ENCODE peak calls at places on chromosomes 4 and X, in ten cellular contexts. E is breast epithelium, B is keratinocyte, F is heart left ventricle, K is testis, Y is cardiac muscle cell, D is BJ, Q is colonic mucosa, X is tibial artery, J is K562. G is an unnamed sample. For H3K36me3, the result is how much of the 10 kb centered on the place peaks cover.

GRCh38 chrX:132118361-132118760 is 9.5 kb downstream of the FRMD7 start:
- DNase-seq in E (no peak), B (no peak), F (no peak), K (no peak), Y (no peak), D (no peak), Q (no peak), X (no peak), J (peak), G (no peak)

GRCh38 chr4:61693520-61693919 is 493.4 kb downstream of the ADGRL3 start:
- DNase-seq in E (no peak), B (no peak), F (no peak), K (no peak), Y (no peak), D (no peak), Q (no peak), X (no peak), J (no peak), G (no peak)

GRCh38 chr4:139153411-139154133 is 23.4 kb downstream of the ELF2 start:
- DNase-seq in E (no peak), B (no peak), F (no peak), K (no peak), Y (no peak), D (no peak), Q (no peak), X (no peak), J (no peak), G (no peak)

GRCh38 chr4:48967626-48968025 is 18.4 kb upstream of the CWH43 start:
- DNase-seq in E (no peak), B (no peak), F (no peak), K (no peak), Y (no peak), D (no peak), Q (no peak), X (no peak), J (no peak), G (no peak)

GRCh38 chrX:11759461-11760311 is 1.6 kb downstream of the MSL3 start:
- DNase-seq in E (peak), B (peak), F (peak), K (peak), Y (peak), D (peak), Q (peak), X (peak), J (peak), G (peak)

GRCh38 chr4:68463796-68464195 is 16.5 kb downstream of the TMPRSS11E start:
- DNase-seq in E (no peak), B (peak), F (no peak), K (no peak), Y (no peak), D (no peak), Q (no peak), X (no peak), J (no peak), G (no peak)

GRCh38 chr4:19134685-19135084 is 1113.1 kb upstream of the LCORL start:
- DNase-seq in E (no peak), B (no peak), F (no peak), K (no peak), Y (no peak), D (no peak), Q (no peak), X (no peak), J (no peak), G (no peak)

GRCh38 chr4:165345663-165346417 is 18.4 kb downstream of the MSMO1 start:
- DNase-seq in E (no peak), B (no peak), F (no peak), K (no peak), Y (peak), D (no peak), Q (no peak), X (no peak), J (no peak), G (no peak)

GRCh38 chrX:41381685-41382084 is 47.7 kb downstream of the DDX3X start:
- DNase-seq in E (no peak), B (no peak), F (no peak), K (peak), Y (peak), D (peak), Q (peak), X (peak), J (peak), G (peak)

DNA sequence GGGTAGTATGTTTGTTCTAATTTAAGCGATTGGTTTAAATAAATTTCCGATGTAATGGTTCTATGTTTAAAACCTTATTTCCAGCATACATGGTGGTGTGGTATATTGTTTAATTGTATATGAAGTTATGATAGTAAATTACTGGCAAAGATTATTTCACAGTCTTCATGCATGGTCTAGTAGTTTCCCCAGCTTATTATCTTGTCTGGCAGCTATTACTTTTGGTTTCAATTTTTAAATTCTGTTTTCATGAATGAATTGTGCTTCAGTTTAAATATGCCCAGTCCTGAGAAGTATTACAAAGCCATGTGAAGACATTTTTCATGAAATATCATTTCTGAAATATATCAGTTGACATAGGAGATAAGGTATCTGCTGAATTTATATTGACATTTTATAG is 6.3 kb downstream of the ALG13 start:
- DNase-seq in E (no peak), B (no peak), F (no peak), K (no peak), Y (no peak), D (no peak), Q (no peak), X (no peak), J (no peak), G (no peak)
- H3K36me3 ChIP-seq in E (under half), B (under half), F (half or more), K (under half), Y (under half), D (under half), Q (under half), X (under half), J (half or more), G (under half)

DNA sequence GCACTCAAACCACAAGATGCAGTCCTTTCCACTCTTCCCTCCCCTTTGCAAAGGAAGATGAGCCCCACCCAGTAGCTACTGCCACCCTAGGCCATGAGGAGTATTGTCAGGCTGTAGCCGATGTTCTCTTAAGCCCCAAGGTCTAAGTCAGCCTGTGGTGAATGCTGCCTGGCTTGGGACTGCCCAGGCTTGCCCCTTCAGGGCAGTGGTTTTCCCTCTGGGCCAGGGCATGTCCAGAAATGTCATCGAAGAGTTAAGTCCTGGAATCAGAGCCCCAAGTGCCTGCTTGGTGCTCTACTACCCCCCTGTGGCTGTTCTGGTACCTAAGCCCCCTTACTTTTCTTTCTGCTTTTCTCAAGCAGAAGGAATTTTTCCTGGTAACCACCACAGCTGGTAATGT is 11.8 kb upstream of the PGK1 start:
- DNase-seq in E (no peak), B (peak), F (no peak), K (no peak), Y (peak), D (peak), Q (no peak), X (no peak), J (peak), G (no peak)
- TF ChIP-seq CTCF in E (no peak), B (peak), F (peak), K (no peak), Y (peak), D (peak), Q (no peak), X (no peak), J (peak), G (peak)

GRCh38 chr4:10438924-10439323 is 18.3 kb downstream of the ZNF518B start:
- DNase-seq in E (no peak), B (no peak), F (no peak), K (no peak), Y (no peak), D (no peak), Q (no peak), X (no peak), J (no peak), G (no peak)

GRCh38 chr4:10437735-10438134 is 19.5 kb downstream of the ZNF518B start:
- DNase-seq in E (no peak), B (no peak), F (no peak), K (no peak), Y (no peak), D (no peak), Q (no peak), X (no peak), J (no peak), G (no peak)

GRCh38 chr4:10441512-10441911 is 15.7 kb downstream of the ZNF518B start:
- DNase-seq in E (no peak), B (no peak), F (no peak), K (no peak), Y (no peak), D (no peak), Q (no peak), X (no peak), J (peak), G (no peak)

DNA sequence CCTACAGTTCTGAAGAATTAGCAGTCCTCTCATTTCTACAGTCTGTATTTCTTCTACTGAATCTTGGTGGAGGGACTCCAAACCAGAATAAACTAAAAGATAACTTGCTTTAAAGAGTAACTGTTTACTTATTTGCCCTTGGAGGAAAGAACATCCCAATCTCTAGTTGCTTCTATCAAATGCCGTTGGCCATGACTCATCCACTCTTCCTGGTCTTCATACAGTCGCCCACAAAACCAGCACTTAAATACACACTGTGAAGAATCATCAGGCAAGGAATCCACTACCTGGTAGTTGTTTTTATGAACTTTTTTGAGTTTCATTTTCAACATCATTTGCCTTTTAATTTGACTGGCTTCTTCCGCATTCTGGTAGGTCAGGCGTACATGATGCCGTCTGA is 14.2 kb downstream of the ZNF518B start:
- DNase-seq in E (no peak), B (no peak), F (no peak), K (no peak), Y (peak), D (no peak), Q (no peak), X (no peak), J (peak), G (no peak)
- H3K36me3 ChIP-seq in E (under half), B (under half), F (under half), K (under half), Y (under half), D (under half), Q (under half), X (under half), J (under half), G (under half)

GRCh38 chr4:25795566-25796454 is 67.0 kb downstream of the SEL1L3 start:
- DNase-seq in E (no peak), B (no peak), F (no peak), K (peak), Y (peak), D (peak), Q (no peak), X (no peak), J (no peak), G (peak)
- TF ChIP-seq CTCF in E (no peak), B (no peak), F (no peak), K (no peak), Y (no peak), D (peak), Q (no peak), X (no peak), J (no peak), G (no peak)

DNA sequence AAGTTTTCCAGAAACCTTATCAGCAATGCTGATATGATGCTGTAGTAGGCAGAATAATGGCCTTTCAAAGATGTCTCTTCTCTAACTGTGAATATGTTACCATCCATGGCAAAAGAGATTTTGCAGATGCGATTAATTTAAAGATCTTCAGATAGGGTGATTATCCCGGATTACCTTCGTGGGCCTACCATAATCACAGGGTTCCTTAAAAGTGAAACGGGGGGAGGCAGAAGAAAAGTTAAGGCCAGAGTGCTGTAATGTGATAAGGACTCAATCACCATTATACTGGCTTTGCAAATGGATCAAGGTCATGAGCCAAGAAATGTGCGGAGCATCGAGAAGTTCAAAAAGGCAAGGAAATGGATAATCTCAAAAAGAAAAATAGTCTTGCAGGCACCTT is 459.6 kb downstream of the CCSER1 start:
- DNase-seq in E (no peak), B (no peak), F (no peak), K (no peak), Y (no peak), D (no peak), Q (no peak), X (no peak), J (no peak), G (no peak)
- H3K36me3 ChIP-seq in E (under half), B (under half), F (under half), K (under half), Y (under half), D (under half), Q (under half), X (under half), J (under half), G (under half)

GRCh38 chrX:7586126-7586525 is 256.8 kb upstream of the VCX start:
- DNase-seq in E (no peak), B (no peak), F (no peak), K (no peak), Y (no peak), D (no peak), Q (no peak), X (no peak), J (peak), G (no peak)
- TF ChIP-seq CTCF in E (no peak), B (peak), F (no peak), K (no peak), Y (no peak), D (peak), Q (peak), X (peak), J (no peak), G (peak)

GRCh38 chr4:185648631-185649030 is 113.3 kb upstream of the PDLIM3 start:
- DNase-seq in E (no peak), B (no peak), F (no peak), K (no peak), Y (no peak), D (no peak), Q (no peak), X (no peak), J (no peak), G (no peak)
- H3K36me3 ChIP-seq in E (under half), B (under half), F (half or more), K (under half), Y (half or more), D (under half), Q (under half), X (half or more), J (under half), G (under half)

GRCh38 chr4:112145820-112146813 is 863 bp downstream of the FAM241A start:
- DNase-seq in E (peak), B (no peak), F (peak), K (peak), Y (peak), D (no peak), Q (peak), X (peak), J (peak), G (no peak)
- TF ChIP-seq CTCF in E (no peak), B (no peak), F (no peak), K (no peak), Y (no peak), D (peak), Q (no peak), X (no peak), J (peak), G (peak)